ENCODE peak calls at places on chromosomes 7 and 10, in five cellular contexts. One of them, this sample, is unnamed.

GRCh38 chr7:17552373-17552772 is 253.9 kb downstream of the AHR start:
- DNase-seq in Karpas-422: no peak
- DNase-seq in neuronal stem cell: no peak
- DNase-seq in neural progenitor cell: no peak
- DNase-seq in fibroblast of lung: no peak
- DNase-seq in this sample: no peak

GRCh38 chr7:33727415-33727814 is 177.9 kb upstream of the BMPER start:
- DNase-seq in Karpas-422: peak
- DNase-seq in neuronal stem cell: no peak
- DNase-seq in neural progenitor cell: no peak
- DNase-seq in fibroblast of lung: no peak
- DNase-seq in this sample: no peak

GRCh38 chr7:23158546-23158945 is 23.3 kb upstream of the NUP42 start:
- DNase-seq in Karpas-422: no peak
- DNase-seq in neuronal stem cell: no peak
- DNase-seq in neural progenitor cell: no peak
- DNase-seq in fibroblast of lung: no peak
- DNase-seq in this sample: no peak

GRCh38 chr7:104978460-104978859 is 35.5 kb upstream of the KMT2E start:
- DNase-seq in Karpas-422: no peak
- DNase-seq in neuronal stem cell: no peak
- DNase-seq in neural progenitor cell: no peak
- DNase-seq in fibroblast of lung: peak
- DNase-seq in this sample: no peak

GRCh38 chr10:17155821-17156220 is 26.2 kb upstream of the CUBN start:
- DNase-seq in Karpas-422: no peak
- DNase-seq in neuronal stem cell: no peak
- DNase-seq in neural progenitor cell: no peak
- DNase-seq in fibroblast of lung: no peak
- DNase-seq in this sample: no peak

GRCh38 chr7:132249591-132249971 is 326.7 kb downstream of the PLXNA4 start:
- DNase-seq in Karpas-422: peak
- DNase-seq in neuronal stem cell: no peak
- DNase-seq in neural progenitor cell: peak
- DNase-seq in fibroblast of lung: no peak
- DNase-seq in this sample: no peak

GRCh38 chr7:105794741-105795729 is 81.4 kb downstream of the ATXN7L1 start:
- DNase-seq in Karpas-422: no peak
- DNase-seq in neuronal stem cell: no peak
- DNase-seq in neural progenitor cell: no peak
- DNase-seq in fibroblast of lung: peak
- DNase-seq in this sample: no peak

GRCh38 chr10:101308051-101308450 is 45.9 kb upstream of the BTRC start:
- DNase-seq in Karpas-422: no peak
- DNase-seq in neuronal stem cell: no peak
- DNase-seq in neural progenitor cell: no peak
- DNase-seq in fibroblast of lung: no peak
- DNase-seq in this sample: no peak

GRCh38 chr10:12042409-12042796 is 206 bp downstream of the UPF2 start:
- DNase-seq in Karpas-422: peak
- DNase-seq in neuronal stem cell: no peak
- DNase-seq in neural progenitor cell: no peak
- DNase-seq in fibroblast of lung: no peak
- DNase-seq in this sample: no peak

GRCh38 chr7:105806592-105807266 is 69.7 kb downstream of the ATXN7L1 start:
- DNase-seq in Karpas-422: no peak
- DNase-seq in neuronal stem cell: no peak
- DNase-seq in neural progenitor cell: no peak
- DNase-seq in fibroblast of lung: peak
- DNase-seq in this sample: no peak

GRCh38 chr7:137591444-137591843 is 247.9 kb upstream of the PTN start:
- DNase-seq in Karpas-422: no peak
- DNase-seq in neuronal stem cell: no peak
- DNase-seq in neural progenitor cell: peak
- DNase-seq in fibroblast of lung: peak
- DNase-seq in this sample: peak

GRCh38 chr7:136964347-136964746 is 95.9 kb downstream of the CHRM2 start:
- DNase-seq in Karpas-422: no peak
- DNase-seq in neuronal stem cell: no peak
- DNase-seq in neural progenitor cell: no peak
- DNase-seq in fibroblast of lung: no peak
- DNase-seq in this sample: no peak

GRCh38 chr7:71133232-71133622 is 1.3 kb downstream of the GALNT17 start:
- DNase-seq in Karpas-422: no peak
- DNase-seq in neuronal stem cell: no peak
- DNase-seq in neural progenitor cell: peak
- DNase-seq in fibroblast of lung: no peak
- DNase-seq in this sample: no peak
- H3K9ac ChIP-seq in Karpas-422: no peak
- H3K9ac ChIP-seq in neuronal stem cell: peak
- H3K9ac ChIP-seq in neural progenitor cell: no peak
- H3K9ac ChIP-seq in fibroblast of lung: no peak
- H3K9ac ChIP-seq in this sample: no peak

GRCh38 chr7:28483112-28483511 is 70.8 kb downstream of the CREB5 start:
- DNase-seq in Karpas-422: no peak
- DNase-seq in neuronal stem cell: peak
- DNase-seq in neural progenitor cell: no peak
- DNase-seq in fibroblast of lung: no peak
- DNase-seq in this sample: no peak
- H2AFZ ChIP-seq in Karpas-422: no peak
- H2AFZ ChIP-seq in neuronal stem cell: no peak
- H2AFZ ChIP-seq in neural progenitor cell: no peak
- H2AFZ ChIP-seq in fibroblast of lung: no peak
- H2AFZ ChIP-seq in this sample: no peak

DNA sequence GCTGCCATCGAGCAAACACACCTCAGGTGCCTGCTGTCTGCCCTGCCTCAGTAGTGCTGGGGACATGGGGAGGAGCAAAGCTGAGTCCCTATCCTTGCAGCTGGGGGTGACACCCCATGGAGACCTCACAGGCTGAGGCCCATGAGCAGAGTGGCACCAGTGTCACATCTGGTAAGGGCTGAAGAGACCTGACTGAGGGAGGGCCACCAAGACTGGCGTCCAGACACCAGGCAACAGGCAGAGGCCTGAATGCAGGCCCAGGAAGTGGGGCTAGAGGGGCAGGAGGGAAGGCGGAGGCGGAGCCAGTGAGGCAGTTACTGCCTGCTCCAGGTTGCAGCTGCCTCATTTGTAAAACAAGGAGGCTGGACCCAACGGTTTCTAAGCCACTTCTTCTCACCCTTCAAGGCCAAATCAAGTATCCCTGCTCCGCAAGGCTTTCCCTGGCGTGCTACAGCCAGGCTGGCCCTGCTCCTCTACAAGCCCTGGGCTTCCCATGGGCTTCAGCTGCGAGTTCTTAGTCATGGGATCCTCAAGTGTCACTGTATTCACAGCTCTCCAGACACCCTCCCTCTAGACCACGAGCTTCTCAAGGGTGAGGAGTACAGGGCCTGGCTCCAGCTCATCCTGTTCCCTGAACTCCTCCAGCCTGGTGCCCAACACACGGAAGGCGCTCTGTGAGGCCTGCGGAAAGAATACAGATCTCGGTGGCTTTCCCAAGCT is 39.0 kb downstream of the FAM53B start:
- DNase-seq in Karpas-422: no peak
- DNase-seq in neuronal stem cell: no peak
- DNase-seq in neural progenitor cell: no peak
- DNase-seq in fibroblast of lung: no peak
- DNase-seq in this sample: no peak
- H3K9ac ChIP-seq in Karpas-422: no peak
- H3K9ac ChIP-seq in neuronal stem cell: peak
- H3K9ac ChIP-seq in neural progenitor cell: no peak
- H3K9ac ChIP-seq in fibroblast of lung: no peak
- H3K9ac ChIP-seq in this sample: no peak

GRCh38 chr7:376306-376969 is 86.5 kb downstream of the FOXL3 start:
- DNase-seq in Karpas-422: no peak
- DNase-seq in neuronal stem cell: no peak
- DNase-seq in neural progenitor cell: no peak
- DNase-seq in fibroblast of lung: no peak
- DNase-seq in this sample: no peak
- H2AFZ ChIP-seq in Karpas-422: no peak
- H2AFZ ChIP-seq in neuronal stem cell: peak
- H2AFZ ChIP-seq in neural progenitor cell: no peak
- H2AFZ ChIP-seq in fibroblast of lung: no peak
- H2AFZ ChIP-seq in this sample: no peak

GRCh38 chr7:141739250-141739649 is 1.1 kb downstream of the SSBP1 start:
- DNase-seq in Karpas-422: no peak
- DNase-seq in neuronal stem cell: no peak
- DNase-seq in neural progenitor cell: no peak
- DNase-seq in fibroblast of lung: no peak
- DNase-seq in this sample: no peak
- H3K9ac ChIP-seq in Karpas-422: peak
- H3K9ac ChIP-seq in neuronal stem cell: no peak
- H3K9ac ChIP-seq in neural progenitor cell: peak
- H3K9ac ChIP-seq in fibroblast of lung: no peak
- H3K9ac ChIP-seq in this sample: peak

DNA sequence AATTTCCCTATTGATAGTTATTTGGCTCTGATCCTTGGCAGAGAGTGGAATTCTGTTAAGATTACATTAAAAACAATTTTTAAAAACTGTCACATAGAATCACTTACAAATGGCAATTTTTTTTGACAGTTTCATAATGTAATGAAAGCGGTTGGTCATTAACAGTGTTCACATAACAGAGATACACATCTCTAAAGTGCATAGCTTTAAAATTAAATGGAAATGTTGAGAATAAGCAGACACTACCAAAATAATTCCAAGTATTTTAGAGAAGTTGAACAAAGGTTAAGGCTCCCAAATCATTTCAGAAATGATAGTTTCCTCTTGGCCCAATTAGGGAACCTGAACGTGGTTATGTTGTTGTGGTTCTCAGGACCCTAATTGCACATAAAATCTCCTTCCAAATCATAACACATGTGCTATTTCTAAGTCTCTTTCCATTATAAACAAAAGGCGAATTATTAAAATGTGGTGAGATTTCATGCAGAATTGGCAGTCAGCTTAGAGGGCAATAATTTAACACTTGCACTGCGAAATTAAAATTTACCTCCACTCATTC is 528.9 kb upstream of the FZD8 start:
- DNase-seq in Karpas-422: no peak
- DNase-seq in neuronal stem cell: no peak
- DNase-seq in neural progenitor cell: no peak
- DNase-seq in fibroblast of lung: no peak
- DNase-seq in this sample: no peak
- H2AFZ ChIP-seq in Karpas-422: no peak
- H2AFZ ChIP-seq in neuronal stem cell: no peak
- H2AFZ ChIP-seq in neural progenitor cell: no peak
- H2AFZ ChIP-seq in fibroblast of lung: no peak
- H2AFZ ChIP-seq in this sample: no peak

DNA sequence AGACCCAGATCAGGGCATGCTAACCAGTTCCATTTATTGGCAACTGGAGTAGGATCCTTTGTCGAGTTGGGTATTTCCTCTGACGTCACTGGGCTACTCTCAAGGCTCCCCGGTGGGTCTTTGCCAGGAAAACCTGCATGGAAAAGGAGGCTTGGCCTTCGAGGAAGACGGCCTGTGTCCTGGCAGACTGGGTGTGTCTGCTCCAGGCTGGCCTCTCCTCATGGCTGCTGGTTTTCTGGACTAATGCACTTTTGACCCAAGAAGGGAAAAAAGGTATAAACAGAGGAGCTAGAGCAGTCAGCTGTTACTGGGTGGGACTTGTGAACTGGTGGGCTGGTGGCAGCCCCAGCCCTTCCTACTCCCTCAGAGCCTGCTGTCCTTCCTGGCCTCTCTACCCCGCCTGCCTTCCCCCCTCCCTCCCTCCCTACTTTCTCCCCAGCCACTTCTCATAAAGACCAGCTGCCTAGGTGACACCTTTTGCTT is 102.0 kb upstream of the MKLN1 start:
- DNase-seq in Karpas-422: no peak
- DNase-seq in neuronal stem cell: no peak
- DNase-seq in neural progenitor cell: no peak
- DNase-seq in fibroblast of lung: peak
- DNase-seq in this sample: no peak
- H3K9ac ChIP-seq in Karpas-422: no peak
- H3K9ac ChIP-seq in neuronal stem cell: no peak
- H3K9ac ChIP-seq in neural progenitor cell: no peak
- H3K9ac ChIP-seq in fibroblast of lung: no peak
- H3K9ac ChIP-seq in this sample: peak

This sample was measured in MM.1S.